ENCODE peak calls at places on chromosomes 7 and 10, in four cellular contexts. U, D, S and Q are unnamed samples.

GRCh38 chr7:7830122-7830878 is 111.9 kb upstream of the RPA3 start:
- DNase-seq in D (no peak), S (no peak), U (no peak), Q (no peak)

GRCh38 chr10:78543749-78544446 is 510.2 kb downstream of the RPS24 start:
- DNase-seq in D (no peak), U (no peak), S (peak; percentile 34), Q (no peak)

GRCh38 chr7:149209518-149210269 is 14.3 kb downstream of the ZNF282 start:
- DNase-seq in U (peak; percentile 80), D (peak; percentile 56), S (peak; percentile 93), Q (peak; percentile 53)

GRCh38 chr10:35613107-35613440 is 7.9 kb downstream of the GJD4 start:
- DNase-seq in D (no peak), S (no peak), U (no peak), Q (no peak)

GRCh38 chr10:31706921-31707571 is 221.6 kb downstream of the ARHGAP12 start:
- DNase-seq in S (no peak), U (no peak), D (no peak), Q (no peak)

GRCh38 chr10:6218692-6219493 is 16.2 kb downstream of the PFKFB3 start:
- DNase-seq in D (no peak), U (no peak), S (no peak), Q (no peak)

GRCh38 chr10:131088619-131089018 is 222.9 kb downstream of the TCERG1L start:
- DNase-seq in D (no peak), S (no peak), U (peak; percentile 63), Q (no peak)

GRCh38 chr7:68258569-68258968 is 1261.9 kb downstream of the TYW1 start:
- DNase-seq in U (no peak), S (no peak), D (no peak), Q (no peak)

GRCh38 chr10:130230611-130231010 is 94.4 kb downstream of the GLRX3 start:
- DNase-seq in S (no peak), U (peak; percentile 10), D (no peak), Q (no peak)

GRCh38 chr10:121041906-121042305 is 190.7 kb downstream of the WDR11 start:
- DNase-seq in D (no peak), U (no peak), S (no peak), Q (no peak)

GRCh38 chr10:52578871-52579405 is 193.6 kb downstream of the MBL2 start:
- DNase-seq in D (no peak), U (no peak), S (no peak), Q (no peak)